ENCODE peak calls at places on chromosomes 5 and 9, in nine cellular contexts. W is cardiac fibroblast, G is astrocyte of the cerebellum, I is foreskin fibroblast, F is PC-3, B is neural crest cell, D is GM12878, Z is fibroblast of mammary gland, X is thyroid gland. L is an unnamed sample.

GRCh38 chr9:76650692-76651091 is 113.5 kb upstream of the PCA3 start:
- DNase-seq in G (no peak), B (no peak), X (no peak), W (no peak), F (no peak), D (no peak), Z (no peak), I (no peak), L (no peak)

GRCh38 chr9:34809504-34810186 is 99.7 kb upstream of the CCL21 start:
- DNase-seq in I (peak; percentile 39), D (no peak), W (peak; percentile 18), Z (peak; percentile 19), F (no peak), G (no peak), X (peak; percentile 32), B (peak; percentile 53), L (no peak)

GRCh38 chr5:160887780-160888179 is 35.8 kb upstream of the ATP10B start:
- DNase-seq in B (no peak), X (no peak), I (no peak), D (no peak), W (no peak), G (no peak), F (no peak), Z (no peak), L (no peak)

GRCh38 chr5:88552406-88552805 is 283.8 kb upstream of the TMEM161B start:
- DNase-seq in D (no peak), B (no peak), G (no peak), F (no peak), W (no peak), X (no peak), I (no peak), Z (no peak), L (no peak)

GRCh38 chr9:76230961-76231360 is 163.3 kb downstream of the RFK start:
- DNase-seq in F (no peak), D (no peak), I (no peak), W (peak; percentile 27), Z (peak; percentile 6), G (no peak), X (no peak), B (no peak), L (no peak)

GRCh38 chr9:76873821-76874220 is 32.1 kb downstream of the PRUNE2 start:
- DNase-seq in G (no peak), I (peak; percentile 50), W (no peak), Z (peak; percentile 51), F (peak; percentile 3), D (no peak), B (no peak), X (no peak), L (no peak)

GRCh38 chr9:115524467-115525059 is 406.6 kb upstream of the TNC start:
- DNase-seq in G (peak; percentile 80), I (peak; percentile 85), F (peak; percentile 77), D (no peak), Z (peak; percentile 77), B (peak; percentile 38), W (peak; percentile 77), X (no peak), L (no peak)

GRCh38 chr9:124257070-124257864 is 482 bp upstream of the NEK6 start:
- DNase-seq in B (no peak), D (no peak), W (no peak), I (no peak), X (no peak), G (no peak), Z (peak; percentile 39), F (peak; percentile 4), L (no peak)

GRCh38 chr5:132387649-132388117 is 18.2 kb downstream of the SLC22A5 start:
- DNase-seq in X (peak; percentile 63), G (peak; percentile 100), F (peak; percentile 91), W (peak; percentile 91), D (no peak), I (peak; percentile 97), Z (peak; percentile 99), B (no peak), L (peak; percentile 66)

GRCh38 chr9:28915256-28915930 is 1342.1 kb upstream of the C9orf72 start:
- DNase-seq in F (peak; percentile 83), B (no peak), D (no peak), G (no peak), X (no peak), I (no peak), Z (no peak), W (no peak), L (no peak)

GRCh38 chr9:111389406-111389805 is 59.4 kb upstream of the OR2K2 start:
- DNase-seq in D (no peak), Z (no peak), I (no peak), B (no peak), G (no peak), F (no peak), X (no peak), W (no peak), L (no peak)

GRCh38 chr5:169542811-169543210 is 40.8 kb upstream of the SPDL1 start:
- DNase-seq in G (no peak), W (no peak), F (no peak), D (no peak), B (no peak), I (no peak), Z (peak; percentile 22), X (no peak), L (no peak)

GRCh38 chr5:41410737-41411136 is 99.7 kb downstream of the PLCXD3 start:
- DNase-seq in X (no peak), F (no peak), Z (no peak), W (no peak), B (no peak), D (no peak), I (no peak), G (no peak), L (no peak)

GRCh38 chr5:157686841-157687554 is 15.7 kb downstream of the C5orf52 start:
- DNase-seq in X (no peak), D (no peak), Z (no peak), W (no peak), I (no peak), F (no peak), G (no peak), B (no peak), L (peak; percentile 20)

GRCh38 chr9:98783518-98784226 is 12.7 kb downstream of the ANKS6 start:
- DNase-seq in G (no peak), X (no peak), F (no peak), Z (no peak), D (no peak), I (no peak), W (no peak), B (no peak), L (peak; percentile 45)

GRCh38 chr9:100473271-100474081 is 527 bp downstream of the TMEFF1 start:
- DNase-seq in D (no peak), F (peak; percentile 20), X (peak; percentile 61), I (peak; percentile 56), B (peak; percentile 38), W (peak; percentile 22), Z (peak; percentile 16), G (no peak), L (peak; percentile 74)

GRCh38 chr9:109779711-109780452 is at the start of gene PALM2AKAP2:
- DNase-seq in W (peak; percentile 57), I (peak; percentile 91), G (no peak), D (no peak), B (peak; percentile 63), F (peak; percentile 58), X (peak; percentile 80), Z (peak; percentile 54), L (peak; percentile 82)
- TF ChIP-seq CTCF in W (peak; percentile 28), I (peak; percentile 29), G (peak; percentile 28), D (no peak), B (peak; percentile 42), F (peak; percentile 35), X (no peak), Z (no peak), L (peak; percentile 52)

DNA sequence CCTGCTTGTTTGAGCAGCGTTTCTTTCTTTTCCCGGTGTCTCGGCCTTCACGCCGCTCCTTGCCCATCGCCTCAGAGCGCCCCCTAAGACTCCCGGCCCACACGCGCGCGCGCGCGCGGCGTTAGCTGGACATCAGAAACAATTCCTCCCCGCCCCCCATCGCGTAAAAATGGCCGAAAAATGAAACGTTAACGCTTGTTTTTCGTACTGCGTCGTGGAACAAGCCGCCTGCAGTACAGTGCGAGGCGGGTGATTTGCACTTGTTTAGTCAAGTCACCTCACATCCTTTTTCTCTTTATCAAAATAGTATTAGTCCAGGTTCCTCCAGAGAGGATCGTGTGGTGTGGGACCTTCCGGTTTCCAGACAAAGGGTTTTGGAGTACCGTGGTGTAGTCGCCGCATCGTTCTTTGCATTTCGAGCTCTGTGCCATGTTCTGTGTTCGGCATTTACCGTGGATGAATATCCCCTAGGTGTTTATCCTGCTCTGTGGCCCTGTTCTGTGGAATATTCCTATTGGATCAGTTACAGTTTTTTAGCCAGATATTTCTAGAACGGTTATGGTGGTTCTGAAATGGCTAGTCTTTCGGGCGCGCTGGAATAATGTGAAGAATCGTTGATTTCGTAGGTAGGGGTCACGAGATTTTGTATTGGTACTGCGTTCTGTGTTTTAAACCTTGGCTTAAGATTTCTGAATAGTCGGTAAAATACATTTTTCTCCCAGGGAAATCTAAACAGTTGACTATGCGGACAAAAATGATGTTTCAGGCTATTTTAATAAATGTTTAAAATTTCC is 1.0 kb downstream of the MATR3 start:
- DNase-seq in I (peak; percentile 95), D (no peak), F (peak; percentile 55), Z (peak; percentile 77), B (peak; percentile 81), W (peak; percentile 82), G (peak; percentile 63), X (peak; percentile 79), L (peak; percentile 89)
- TF ChIP-seq CTCF in I (peak; percentile 48), D (peak; percentile 47), F (peak; percentile 49), Z (no peak), B (peak; percentile 49), W (peak; percentile 36), G (peak; percentile 49), X (no peak), L (peak; percentile 34)

DNA sequence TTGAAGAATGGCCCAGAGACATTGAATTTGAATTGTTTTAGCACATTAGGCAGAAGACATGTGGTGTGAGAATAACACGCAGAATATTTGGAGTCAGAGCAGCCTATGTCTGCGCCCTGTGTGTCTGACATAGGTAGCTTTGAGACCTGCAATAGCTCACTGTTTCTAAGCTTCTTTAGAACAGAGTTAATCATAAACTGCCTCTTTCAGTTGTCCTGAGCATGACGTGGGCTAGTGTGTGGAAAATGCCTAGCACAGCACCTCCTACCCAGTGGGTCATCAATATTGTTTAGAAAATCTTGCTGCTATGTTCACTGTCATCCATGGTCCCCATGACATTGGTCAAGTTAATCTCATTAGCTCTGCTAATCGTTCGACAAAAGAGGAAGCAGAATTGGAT is 357.5 kb upstream of the SGCD start:
- DNase-seq in F (no peak), D (no peak), X (no peak), Z (no peak), W (no peak), G (no peak), B (no peak), I (no peak), L (no peak)
- TF ChIP-seq CTCF in F (no peak), D (no peak), X (no peak), Z (no peak), W (no peak), G (no peak), B (no peak), I (no peak), L (no peak)

DNA sequence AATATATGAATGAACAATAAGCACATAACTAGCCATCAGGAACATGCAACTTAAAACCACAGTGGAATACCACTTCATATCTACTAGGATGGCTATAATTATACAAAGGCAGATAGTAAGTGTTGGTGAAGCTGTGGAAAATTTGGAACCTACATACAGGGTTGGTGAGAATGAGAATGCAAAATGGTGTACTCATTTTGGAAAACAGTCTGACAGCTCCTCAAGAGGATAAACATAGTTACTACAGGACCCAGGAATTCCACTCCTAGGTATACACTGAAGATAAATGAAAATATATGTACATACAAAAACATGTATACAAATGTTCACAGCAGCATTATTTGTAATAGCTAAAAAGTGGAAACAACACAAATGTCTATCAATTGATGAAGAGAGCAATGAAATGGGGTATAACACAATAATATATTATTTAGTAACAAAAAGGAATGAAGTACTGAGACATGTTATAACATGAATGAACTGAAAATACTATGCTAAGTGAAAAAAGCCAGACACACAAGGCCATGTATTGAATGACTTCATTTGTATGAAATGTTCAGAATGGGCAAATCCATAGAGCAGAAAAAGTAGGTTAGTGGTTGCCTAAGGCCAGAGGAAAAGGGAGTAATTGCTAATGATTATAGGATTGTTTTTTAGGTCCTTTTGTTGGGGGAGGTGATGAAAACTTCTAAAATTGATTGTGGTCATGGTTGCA is 31.2 kb upstream of the CDK5RAP2 start:
- DNase-seq in X (no peak), Z (no peak), D (no peak), W (peak; percentile 32), F (peak; percentile 21), B (no peak), G (no peak), I (peak; percentile 21), L (no peak)
- TF ChIP-seq CTCF in X (no peak), Z (peak; percentile 30), D (no peak), W (peak; percentile 41), F (peak; percentile 45), B (peak; percentile 52), G (no peak), I (no peak), L (peak; percentile 61)

L was measured in type B pancreatic cell.